ENCODE peak calls at places on chromosomes 13 and 19, in nine cellular contexts. M is heart left ventricle, V is H54, N is GM12892, X is uterus, J is spleen, Q is A549, G is transverse colon, U is IMR-90. L is an unnamed sample.

GRCh38 chr19:15836345-15836594 is 20.8 kb upstream of the OR10H1 start:
- DNase-seq in X (no peak), J (no peak), V (peak; percentile 21), G (no peak), U (peak; percentile 8), Q (no peak), N (no peak), M (no peak), L (no peak)

GRCh38 chr13:98766716-98767115 is 14.2 kb upstream of the SLC15A1 start:
- DNase-seq in N (no peak), G (no peak), X (no peak), M (no peak), J (no peak), V (no peak), Q (no peak), U (peak; percentile 5), L (no peak)

GRCh38 chr19:13839193-13839937 is 37.6 kb upstream of the NANOS3 start:
- DNase-seq in J (peak; percentile 98), M (peak; percentile 96), Q (no peak), N (peak; percentile 81), G (peak; percentile 88), V (no peak), U (peak; percentile 84), X (peak; percentile 77), L (peak; percentile 86)

GRCh38 chr13:36412736-36413135 is 19.6 kb upstream of the CCNA1 start:
- DNase-seq in M (no peak), X (peak; percentile 54), G (no peak), V (no peak), Q (no peak), U (no peak), N (no peak), J (no peak), L (no peak)

GRCh38 chr19:4566402-4567051 is 7.0 kb upstream of the SEMA6B start:
- DNase-seq in G (no peak), Q (no peak), V (no peak), N (no peak), U (no peak), X (no peak), J (no peak), M (no peak), L (no peak)

GRCh38 chr19:10617409-10618121 is 7.8 kb upstream of the SLC44A2 start:
- DNase-seq in X (no peak), M (no peak), V (peak; percentile 41), U (peak; percentile 89), N (no peak), J (no peak), Q (no peak), G (no peak), L (no peak)

GRCh38 chr19:5691205-5691929 is 1.3 kb downstream of the RPL36 start:
- DNase-seq in X (peak; percentile 77), V (no peak), U (peak; percentile 31), M (peak; percentile 83), N (no peak), J (peak; percentile 89), Q (no peak), G (peak; percentile 78), L (peak; percentile 68)

GRCh38 chr13:82627183-82627582 is 1255.1 kb downstream of the SLITRK1 start:
- DNase-seq in M (no peak), N (no peak), Q (no peak), G (no peak), J (no peak), V (no peak), U (peak; percentile 91), X (no peak), L (no peak)

GRCh38 chr19:32866564-32867265 is 2.9 kb downstream of the SLC7A9 start:
- DNase-seq in U (no peak), V (no peak), M (no peak), N (no peak), G (no peak), Q (no peak), J (peak; percentile 64), X (no peak), L (no peak)

GRCh38 chr13:23771966-23772365 is 117.2 kb downstream of the MIPEP start:
- DNase-seq in Q (no peak), G (no peak), N (no peak), V (no peak), M (no peak), J (no peak), X (no peak), U (no peak), L (no peak)

GRCh38 chr19:6374179-6374709 is 1.5 kb downstream of the PSPN start:
- DNase-seq in X (peak; percentile 39), N (no peak), J (peak; percentile 88), U (no peak), G (no peak), V (no peak), M (peak; percentile 36), Q (no peak), L (no peak)

GRCh38 chr19:15417699-15418098 is 1.1 kb downstream of the AKAP8L start:
- DNase-seq in G (no peak), X (no peak), M (peak; percentile 26), J (peak; percentile 59), Q (no peak), U (no peak), V (no peak), N (no peak), L (no peak)

GRCh38 chr19:13597625-13598024 is 91.3 kb upstream of the CACNA1A start:
- DNase-seq in J (no peak), N (peak; percentile 68), Q (peak; percentile 71), G (peak; percentile 41), U (peak; percentile 74), M (peak; percentile 54), V (peak; percentile 79), X (peak; percentile 29), L (no peak)

GRCh38 chr13:51825165-51825592 is 19.8 kb downstream of the TMEM272 start:
- DNase-seq in V (no peak), X (no peak), Q (no peak), U (no peak), N (no peak), J (no peak), G (no peak), M (no peak), L (no peak)

GRCh38 chr19:38649305-38650179 is 2.1 kb downstream of the ACTN4 start:
- DNase-seq in M (peak; percentile 38), J (peak; percentile 85), G (peak; percentile 86), U (no peak), X (peak; percentile 60), V (no peak), Q (peak; percentile 89), N (no peak), L (peak; percentile 86)

GRCh38 chr13:83780201-83780600 is 102.1 kb downstream of the SLITRK1 start:
- DNase-seq in Q (no peak), X (no peak), N (no peak), U (peak; percentile 15), M (no peak), J (no peak), V (no peak), G (no peak), L (no peak)

GRCh38 chr13:96100457-96101220 is 10.7 kb downstream of the HS6ST3 start:
- DNase-seq in X (no peak), G (no peak), U (no peak), M (no peak), V (no peak), N (no peak), Q (no peak), J (no peak), L (no peak)

GRCh38 chr13:105047676-105048295 is 1487.7 kb downstream of the EFNB2 start:
- DNase-seq in V (no peak), M (no peak), G (no peak), N (no peak), Q (no peak), U (no peak), X (no peak), J (no peak), L (no peak)

GRCh38 chr13:45196622-45197021 is 4.2 kb downstream of the KCTD4 start:
- DNase-seq in G (no peak), U (peak; percentile 80), J (no peak), N (no peak), Q (no peak), X (no peak), V (peak; percentile 11), M (no peak), L (no peak)

GRCh38 chr13:83121904-83122303 is 760.4 kb downstream of the SLITRK1 start:
- DNase-seq in Q (no peak), U (peak; percentile 36), N (no peak), J (no peak), V (no peak), G (no peak), M (no peak), X (no peak), L (no peak)

GRCh38 chr13:42574011-42574410 is at the start of gene TNFSF11:
- DNase-seq in G (no peak), Q (no peak), J (no peak), X (no peak), U (no peak), N (peak; percentile 40), V (no peak), M (no peak), L (no peak)

GRCh38 chr13:40351537-40352384 is 314.7 kb downstream of the FOXO1 start:
- DNase-seq in X (no peak), M (no peak), U (no peak), J (no peak), N (no peak), Q (no peak), G (no peak), V (no peak), L (no peak)

GRCh38 chr13:20185657-20186056 is 7.1 kb downstream of the GJB2 start:
- DNase-seq in M (no peak), U (no peak), X (no peak), Q (no peak), V (no peak), G (no peak), J (no peak), N (no peak), L (no peak)

GRCh38 chr19:50797429-50798115 is 7.4 kb downstream of the ACP4 start:
- DNase-seq in G (no peak), X (no peak), J (no peak), Q (no peak), N (no peak), M (no peak), V (no peak), U (no peak), L (no peak)
- TF ChIP-seq POLR2A in G (no peak), X (no peak), J (no peak), Q (no peak), N (peak; percentile 61), M (no peak), V (no peak), U (no peak), L (no peak)

GRCh38 chr19:40502081-40502480 is 35.3 kb downstream of the SPTBN4 start:
- DNase-seq in J (no peak), M (no peak), U (no peak), X (no peak), V (no peak), G (no peak), N (no peak), Q (no peak), L (no peak)
- TF ChIP-seq POLR2A in J (no peak), M (no peak), U (no peak), X (no peak), V (no peak), G (no peak), N (no peak), Q (no peak), L (no peak)

GRCh38 chr19:54115071-54116063 is at the start of the genes PRPF31 and TFPT:
- DNase-seq in U (peak; percentile 98), N (peak; percentile 95), G (peak; percentile 97), V (peak; percentile 100), X (peak; percentile 96), M (peak; percentile 98), J (peak; percentile 96), Q (peak; percentile 99), L (peak; percentile 97)
- TF ChIP-seq POLR2A in U (peak; percentile 68), N (peak; percentile 88), G (peak; percentile 73), V (peak; percentile 89), X (no peak), M (peak; percentile 47), J (peak; percentile 56), Q (peak; percentile 78), L (peak; percentile 46)

GRCh38 chr19:42295831-42296525 is 6.0 kb upstream of the PRR19 start:
- DNase-seq in V (peak; percentile 81), Q (peak; percentile 93), M (peak; percentile 83), N (peak; percentile 89), J (peak; percentile 95), X (peak; percentile 85), G (peak; percentile 89), U (peak; percentile 41), L (peak; percentile 87)
- TF ChIP-seq POLR2A in V (no peak), Q (no peak), M (no peak), N (no peak), J (no peak), X (no peak), G (no peak), U (no peak), L (no peak)